ENCODE peak calls at places on chromosomes 3 and 15, in four cellular contexts. One of them, this sample, is unnamed.

GRCh38 chr3:100155105-100155504 is 40.8 kb upstream of the FILIP1L start:
- DNase-seq in psoas muscle: no peak
- DNase-seq in NB4: peak
- DNase-seq in cardiac muscle cell: no peak
- DNase-seq in this sample: no peak

GRCh38 chr3:31295150-31295765 is 237.5 kb upstream of the STT3B start:
- DNase-seq in cardiac muscle cell: no peak
- DNase-seq in NB4: no peak
- DNase-seq in psoas muscle: no peak
- DNase-seq in this sample: no peak

GRCh38 chr15:72155021-72155621 is 36.9 kb downstream of the SENP8 start:
- DNase-seq in cardiac muscle cell: peak
- DNase-seq in psoas muscle: peak
- DNase-seq in NB4: no peak
- DNase-seq in this sample: no peak

GRCh38 chr15:38169982-38170381 is 82.7 kb upstream of the SPRED1 start:
- DNase-seq in NB4: no peak
- DNase-seq in cardiac muscle cell: peak
- DNase-seq in psoas muscle: no peak
- DNase-seq in this sample: no peak

GRCh38 chr15:81506071-81506470 is 132.1 kb upstream of the TMC3 start:
- DNase-seq in NB4: no peak
- DNase-seq in psoas muscle: no peak
- DNase-seq in cardiac muscle cell: no peak
- DNase-seq in this sample: no peak

GRCh38 chr3:112963683-112964082 is 11.2 kb downstream of the CD200R1 start:
- DNase-seq in NB4: no peak
- DNase-seq in cardiac muscle cell: no peak
- DNase-seq in psoas muscle: no peak
- DNase-seq in this sample: no peak

GRCh38 chr15:28093761-28094535 is 5.2 kb downstream of the OCA2 start:
- DNase-seq in psoas muscle: no peak
- DNase-seq in cardiac muscle cell: no peak
- DNase-seq in NB4: no peak
- DNase-seq in this sample: no peak

GRCh38 chr15:36645106-36645505 is 65.7 kb downstream of the CDIN1 start:
- DNase-seq in psoas muscle: no peak
- DNase-seq in NB4: no peak
- DNase-seq in cardiac muscle cell: peak
- DNase-seq in this sample: no peak

GRCh38 chr15:93042211-93042610 is 46.8 kb downstream of the RGMA start:
- DNase-seq in NB4: no peak
- DNase-seq in psoas muscle: no peak
- DNase-seq in cardiac muscle cell: no peak
- DNase-seq in this sample: no peak

GRCh38 chr3:72665701-72666443 is 182.4 kb downstream of the SHQ1 start:
- DNase-seq in NB4: peak
- DNase-seq in psoas muscle: no peak
- DNase-seq in cardiac muscle cell: peak
- DNase-seq in this sample: peak

GRCh38 chr15:91946914-91947313 is 93.4 kb downstream of the SLCO3A1 start:
- DNase-seq in cardiac muscle cell: no peak
- DNase-seq in NB4: peak
- DNase-seq in psoas muscle: no peak
- DNase-seq in this sample: no peak

GRCh38 chr15:91946075-91946474 is 92.6 kb downstream of the SLCO3A1 start:
- DNase-seq in NB4: no peak
- DNase-seq in cardiac muscle cell: no peak
- DNase-seq in psoas muscle: no peak
- DNase-seq in this sample: no peak

GRCh38 chr15:91945385-91945784 is 91.9 kb downstream of the SLCO3A1 start:
- DNase-seq in psoas muscle: no peak
- DNase-seq in cardiac muscle cell: no peak
- DNase-seq in NB4: no peak
- DNase-seq in this sample: no peak

GRCh38 chr15:91948001-91948608 is 94.6 kb downstream of the SLCO3A1 start:
- DNase-seq in NB4: no peak
- DNase-seq in cardiac muscle cell: peak
- DNase-seq in psoas muscle: no peak
- DNase-seq in this sample: no peak

DNA sequence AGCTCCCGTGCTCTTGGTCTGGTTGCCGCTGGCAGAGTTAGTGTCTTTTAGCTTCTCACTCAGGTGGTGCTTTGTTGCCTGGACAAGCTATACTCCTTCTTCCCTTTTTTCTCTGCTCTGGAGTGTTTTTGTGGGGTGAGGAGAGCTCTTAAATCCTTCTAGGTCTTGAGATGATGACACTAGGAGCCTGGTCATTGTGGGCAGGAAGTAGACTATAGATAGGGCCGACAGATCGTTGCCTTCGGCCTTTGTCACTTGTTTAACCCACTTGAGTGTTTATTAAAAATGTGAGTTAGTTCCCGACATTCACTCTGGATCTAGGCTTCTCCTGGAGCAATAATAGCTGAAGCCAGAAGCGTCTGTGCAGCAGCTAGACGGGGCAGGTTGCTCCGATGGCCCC is 93.9 kb downstream of the SLCO3A1 start:
- DNase-seq in cardiac muscle cell: no peak
- DNase-seq in psoas muscle: no peak
- DNase-seq in NB4: peak
- DNase-seq in this sample: no peak
- H3K4me3 ChIP-seq in cardiac muscle cell: no peak
- H3K4me3 ChIP-seq in psoas muscle: no peak
- H3K4me3 ChIP-seq in NB4: no peak
- H3K4me3 ChIP-seq in this sample: no peak

GRCh38 chr3:73719413-73719831 is 94.7 kb upstream of the PDZRN3 start:
- DNase-seq in NB4: no peak
- DNase-seq in psoas muscle: no peak
- DNase-seq in cardiac muscle cell: peak
- DNase-seq in this sample: peak

GRCh38 chr3:73718326-73719110 is 93.8 kb upstream of the PDZRN3 start:
- DNase-seq in psoas muscle: no peak
- DNase-seq in NB4: no peak
- DNase-seq in cardiac muscle cell: no peak
- DNase-seq in this sample: peak

GRCh38 chr3:73716418-73716817 is 91.7 kb upstream of the PDZRN3 start:
- DNase-seq in psoas muscle: no peak
- DNase-seq in NB4: no peak
- DNase-seq in cardiac muscle cell: peak
- DNase-seq in this sample: no peak

GRCh38 chr3:73723596-73723995 is 98.9 kb upstream of the PDZRN3 start:
- DNase-seq in NB4: no peak
- DNase-seq in psoas muscle: no peak
- DNase-seq in cardiac muscle cell: no peak
- DNase-seq in this sample: no peak

GRCh38 chr3:73719877-73720276 is 95.1 kb upstream of the PDZRN3 start:
- DNase-seq in cardiac muscle cell: peak
- DNase-seq in psoas muscle: peak
- DNase-seq in NB4: no peak
- DNase-seq in this sample: no peak
- H3K4me3 ChIP-seq in cardiac muscle cell: no peak
- H3K4me3 ChIP-seq in psoas muscle: no peak
- H3K4me3 ChIP-seq in NB4: no peak
- H3K4me3 ChIP-seq in this sample: no peak

DNA sequence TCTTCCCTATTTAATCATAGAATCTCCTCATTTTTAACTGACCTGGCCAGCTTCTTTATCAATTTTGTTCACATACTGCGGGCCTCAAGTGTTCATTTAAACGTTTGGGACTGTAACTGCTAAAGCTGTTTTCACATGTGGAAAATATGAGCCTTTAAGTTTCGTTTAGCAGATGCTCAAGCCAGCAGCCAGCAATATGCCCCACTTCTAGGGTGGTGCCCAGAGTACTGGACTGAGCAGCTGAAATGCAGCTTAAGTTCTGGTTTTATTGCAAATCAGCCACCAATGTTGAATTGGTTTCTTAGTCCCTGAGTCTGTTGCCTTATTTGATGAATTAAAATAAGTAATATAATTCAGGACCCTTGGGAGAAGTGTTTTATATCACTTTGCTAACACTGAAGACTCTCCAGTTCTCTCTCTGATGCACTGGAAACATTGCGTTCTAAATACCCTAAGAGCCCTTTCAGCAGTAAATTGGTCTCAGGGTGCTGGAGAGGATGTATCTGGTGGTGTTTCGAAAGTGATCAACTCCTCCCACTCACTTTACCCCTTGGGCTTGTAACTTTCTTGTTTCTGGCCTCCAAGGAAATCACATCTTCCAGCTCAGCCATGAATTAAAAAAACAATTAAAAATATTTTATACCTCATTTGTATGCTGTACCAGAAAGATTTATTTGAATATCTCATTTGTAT is 61.7 kb downstream of the B3GALNT1 start:
- DNase-seq in NB4: peak
- DNase-seq in psoas muscle: no peak
- DNase-seq in cardiac muscle cell: no peak
- DNase-seq in this sample: peak
- H3K4me3 ChIP-seq in NB4: no peak
- H3K4me3 ChIP-seq in psoas muscle: no peak
- H3K4me3 ChIP-seq in cardiac muscle cell: no peak
- H3K4me3 ChIP-seq in this sample: no peak

GRCh38 chr15:85622432-85622831 is 172.3 kb downstream of the KLHL25 start:
- DNase-seq in psoas muscle: no peak
- DNase-seq in cardiac muscle cell: peak
- DNase-seq in NB4: no peak
- DNase-seq in this sample: no peak

GRCh38 chr15:85620321-85621044 is 174.2 kb downstream of the KLHL25 start:
- DNase-seq in psoas muscle: no peak
- DNase-seq in NB4: no peak
- DNase-seq in cardiac muscle cell: peak
- DNase-seq in this sample: no peak

GRCh38 chr15:85618956-85619491 is 175.7 kb downstream of the KLHL25 start:
- DNase-seq in psoas muscle: peak
- DNase-seq in cardiac muscle cell: peak
- DNase-seq in NB4: peak
- DNase-seq in this sample: peak

GRCh38 chr15:85623648-85624047 is 171.1 kb downstream of the KLHL25 start:
- DNase-seq in NB4: peak
- DNase-seq in cardiac muscle cell: peak
- DNase-seq in psoas muscle: no peak
- DNase-seq in this sample: no peak

GRCh38 chr15:85621096-85621495 is 173.6 kb downstream of the KLHL25 start:
- DNase-seq in cardiac muscle cell: peak
- DNase-seq in psoas muscle: no peak
- DNase-seq in NB4: no peak
- DNase-seq in this sample: no peak
- H3K4me3 ChIP-seq in cardiac muscle cell: no peak
- H3K4me3 ChIP-seq in psoas muscle: peak
- H3K4me3 ChIP-seq in NB4: no peak
- H3K4me3 ChIP-seq in this sample: no peak

GRCh38 chr15:55281517-55282227 is 7.9 kb downstream of the RAB27A start:
- DNase-seq in NB4: no peak
- DNase-seq in psoas muscle: no peak
- DNase-seq in cardiac muscle cell: no peak
- DNase-seq in this sample: no peak

GRCh38 chr15:55277715-55278114 is 11.9 kb downstream of the RAB27A start:
- DNase-seq in cardiac muscle cell: no peak
- DNase-seq in NB4: no peak
- DNase-seq in psoas muscle: no peak
- DNase-seq in this sample: no peak

GRCh38 chr15:55277116-55277564 is 12.5 kb downstream of the RAB27A start:
- DNase-seq in NB4: peak
- DNase-seq in cardiac muscle cell: peak
- DNase-seq in psoas muscle: no peak
- DNase-seq in this sample: peak

GRCh38 chr15:55279746-55280351 is 9.8 kb downstream of the RAB27A start:
- DNase-seq in psoas muscle: no peak
- DNase-seq in NB4: peak
- DNase-seq in cardiac muscle cell: peak
- DNase-seq in this sample: peak

GRCh38 chr15:55279100-55279745 is 10.4 kb downstream of the RAB27A start:
- DNase-seq in NB4: no peak
- DNase-seq in cardiac muscle cell: no peak
- DNase-seq in psoas muscle: no peak
- DNase-seq in this sample: no peak
- H3K4me3 ChIP-seq in NB4: no peak
- H3K4me3 ChIP-seq in cardiac muscle cell: no peak
- H3K4me3 ChIP-seq in psoas muscle: no peak
- H3K4me3 ChIP-seq in this sample: no peak

GRCh38 chr15:40597024-40597423 is 3.0 kb downstream of the KNL1 start:
- DNase-seq in cardiac muscle cell: no peak
- DNase-seq in NB4: no peak
- DNase-seq in psoas muscle: no peak
- DNase-seq in this sample: no peak

GRCh38 chr15:40593588-40594428 is at the start of gene KNL1:
- DNase-seq in NB4: peak
- DNase-seq in psoas muscle: peak
- DNase-seq in cardiac muscle cell: peak
- DNase-seq in this sample: peak

GRCh38 chr15:40594429-40594836 is 384 bp downstream of the KNL1 start:
- DNase-seq in NB4: peak
- DNase-seq in cardiac muscle cell: peak
- DNase-seq in psoas muscle: peak
- DNase-seq in this sample: peak

GRCh38 chr15:40595219-40595618 is 1.2 kb downstream of the KNL1 start:
- DNase-seq in cardiac muscle cell: no peak
- DNase-seq in psoas muscle: no peak
- DNase-seq in NB4: no peak
- DNase-seq in this sample: no peak

GRCh38 chr15:40595773-40596172 is 1.7 kb downstream of the KNL1 start:
- DNase-seq in cardiac muscle cell: peak
- DNase-seq in NB4: no peak
- DNase-seq in psoas muscle: no peak
- DNase-seq in this sample: no peak
- H3K4me3 ChIP-seq in cardiac muscle cell: no peak
- H3K4me3 ChIP-seq in NB4: peak
- H3K4me3 ChIP-seq in psoas muscle: no peak
- H3K4me3 ChIP-seq in this sample: peak

GRCh38 chr3:124227150-124227630 is 235.3 kb upstream of the ROPN1 start:
- DNase-seq in NB4: no peak
- DNase-seq in psoas muscle: no peak
- DNase-seq in cardiac muscle cell: no peak
- DNase-seq in this sample: no peak

GRCh38 chr3:124229407-124229806 is 237.5 kb upstream of the ROPN1 start:
- DNase-seq in psoas muscle: no peak
- DNase-seq in cardiac muscle cell: no peak
- DNase-seq in NB4: peak
- DNase-seq in this sample: no peak

GRCh38 chr3:124229836-124230235 is 237.9 kb upstream of the ROPN1 start:
- DNase-seq in NB4: no peak
- DNase-seq in psoas muscle: no peak
- DNase-seq in cardiac muscle cell: no peak
- DNase-seq in this sample: no peak

GRCh38 chr3:124230432-124230831 is 238.5 kb upstream of the ROPN1 start:
- DNase-seq in NB4: no peak
- DNase-seq in cardiac muscle cell: no peak
- DNase-seq in psoas muscle: no peak
- DNase-seq in this sample: no peak

GRCh38 chr3:124230928-124231456 is 239.1 kb upstream of the ROPN1 start:
- DNase-seq in NB4: no peak
- DNase-seq in psoas muscle: no peak
- DNase-seq in cardiac muscle cell: no peak
- DNase-seq in this sample: no peak
- H3K4me3 ChIP-seq in NB4: no peak
- H3K4me3 ChIP-seq in psoas muscle: no peak
- H3K4me3 ChIP-seq in cardiac muscle cell: no peak
- H3K4me3 ChIP-seq in this sample: no peak

This sample was measured in GM12865.